ENCODE peak calls at places on chromosome 18, in ten cellular contexts. C, E, U, K, Y, D, W, N, T and M are unnamed samples.

GRCh38 chr18:73564073-73564472 is 583.6 kb downstream of the FBXO15 start:
- DNase-seq in Y (peak), N (no peak), C (peak), E (no peak), U (no peak), K (no peak), W (peak), D (no peak), T (no peak), M (no peak)

GRCh38 chr18:78494204-78494603 is 485.4 kb upstream of the SALL3 start:
- DNase-seq in T (no peak), D (no peak), W (peak), C (no peak), E (no peak), K (peak), U (no peak), N (no peak), Y (no peak), M (no peak)

GRCh38 chr18:9918016-9918680 is 4.3 kb downstream of the VAPA start:
- DNase-seq in U (no peak), T (no peak), W (peak), E (no peak), C (peak), K (peak), N (no peak), D (no peak), Y (no peak), M (no peak)

GRCh38 chr18:46338213-46338612 is 234.0 kb downstream of the HAUS1 start:
- DNase-seq in W (no peak), K (no peak), Y (no peak), C (no peak), T (no peak), N (no peak), E (no peak), D (no peak), U (no peak), M (no peak)

GRCh38 chr18:35116784-35117318 is 75.6 kb downstream of the MAPRE2 start:
- DNase-seq in U (no peak), T (no peak), D (no peak), E (no peak), Y (no peak), N (no peak), K (no peak), W (peak), C (no peak), M (no peak)

GRCh38 chr18:33201509-33201926 is 239.0 kb downstream of the CCDC178 start:
- DNase-seq in C (no peak), K (peak), E (peak), N (no peak), T (no peak), Y (peak), U (no peak), D (no peak), W (no peak), M (no peak)

GRCh38 chr18:68480196-68480595 is 234.7 kb downstream of the TMX3 start:
- DNase-seq in Y (no peak), C (no peak), K (no peak), W (no peak), N (no peak), T (no peak), U (no peak), E (no peak), D (no peak), M (no peak)

GRCh38 chr18:6785001-6785400 is 55.5 kb downstream of the ARHGAP28 start:
- DNase-seq in C (no peak), U (no peak), W (no peak), E (no peak), Y (no peak), D (no peak), N (no peak), T (no peak), K (no peak), M (no peak)

GRCh38 chr18:55400590-55401274 is 187.3 kb downstream of the TCF4 start:
- DNase-seq in E (no peak), D (no peak), U (no peak), C (no peak), K (no peak), W (no peak), T (no peak), N (no peak), Y (no peak), M (no peak)

GRCh38 chr18:11268691-11269686 is 119.6 kb upstream of the PIEZO2 start:
- DNase-seq in N (no peak), W (peak), U (no peak), E (no peak), T (no peak), K (no peak), D (no peak), C (peak), Y (no peak), M (no peak)

GRCh38 chr18:37481491-37481890 is 84.1 kb downstream of the CELF4 start:
- DNase-seq in K (peak), T (no peak), U (no peak), W (peak), D (no peak), N (no peak), Y (no peak), C (no peak), E (no peak), M (no peak)

GRCh38 chr18:30775629-30776028 is 266.9 kb downstream of the DSC3 start:
- DNase-seq in U (no peak), D (no peak), W (no peak), N (no peak), K (no peak), T (no peak), C (no peak), E (no peak), Y (no peak), M (no peak)

GRCh38 chr18:62545098-62545497 is 22.3 kb downstream of the ZCCHC2 start:
- DNase-seq in N (no peak), K (no peak), C (no peak), E (no peak), T (no peak), U (no peak), W (no peak), D (no peak), Y (no peak), M (no peak)